ENCODE peak calls at places on chromosomes 1 and 21, in five cellular contexts. Y is right atrium auricular region, O is OCI-LY7, N is fibroblast of mammary gland, V is thyroid gland. S is an unnamed sample.

GRCh38 chr21:45129231-45129923 is 55.0 kb downstream of the ADARB1 start:
- DNase-seq in Y (no peak), N (peak; percentile 44), V (no peak), O (no peak), S (no peak)

GRCh38 chr1:196685506-196685905 is 33.7 kb downstream of the CFH start:
- DNase-seq in Y (no peak), O (no peak), V (no peak), N (peak; percentile 19), S (no peak)

GRCh38 chr1:64309468-64309867 is 106.0 kb downstream of the UBE2U start:
- DNase-seq in Y (no peak), O (no peak), N (no peak), V (no peak), S (no peak)

GRCh38 chr1:205925730-205926129 is 17.5 kb downstream of the SLC26A9 start:
- DNase-seq in N (peak; percentile 99), O (no peak), Y (no peak), V (no peak), S (no peak)

GRCh38 chr21:45480701-45481500 is 61.3 kb downstream of the SLC19A1 start:
- DNase-seq in O (no peak), Y (no peak), N (no peak), V (no peak), S (no peak)

GRCh38 chr1:24992761-24993211 is 62.7 kb upstream of the RUNX3 start:
- DNase-seq in O (no peak), N (no peak), V (no peak), Y (no peak), S (no peak)

GRCh38 chr1:205750683-205751651 is 985 bp upstream of the NUCKS1 start:
- DNase-seq in Y (no peak), V (no peak), N (peak; percentile 25), O (no peak), S (no peak)

GRCh38 chr1:208231929-208232360 is 12.2 kb downstream of the PLXNA2 start:
- DNase-seq in O (no peak), N (peak; percentile 30), V (no peak), Y (no peak), S (no peak)

GRCh38 chr21:44510508-44511218 is 29.3 kb downstream of the KRTAP10-1 start:
- DNase-seq in N (peak; percentile 17), O (peak; percentile 66), V (peak; percentile 66), Y (no peak), S (peak; percentile 85)

GRCh38 chr1:202281316-202282016 is 60.3 kb downstream of the UBE2T start:
- DNase-seq in O (no peak), N (peak; percentile 65), V (no peak), Y (no peak), S (no peak)

GRCh38 chr21:29189358-29189757 is 58.9 kb downstream of the MAP3K7CL start:
- DNase-seq in Y (no peak), N (peak; percentile 67), O (no peak), V (no peak), S (no peak)

GRCh38 chr1:79323240-79324025 is 316.9 kb upstream of the ADGRL4 start:
- DNase-seq in O (no peak), Y (no peak), N (peak; percentile 100), V (no peak), S (no peak)

GRCh38 chr21:41684381-41685245 is 82.2 kb downstream of the RIPK4 start:
- DNase-seq in O (no peak), Y (no peak), N (peak; percentile 67), V (no peak), S (no peak)

GRCh38 chr1:115211071-115211745 is 121.9 kb upstream of the TSPAN2 start:
- DNase-seq in N (no peak), O (no peak), V (no peak), Y (no peak), S (no peak)

GRCh38 chr1:180953291-180953747 is 40.6 kb downstream of the KIAA1614 start:
- DNase-seq in V (peak; percentile 78), N (no peak), Y (no peak), O (no peak), S (peak; percentile 45)

GRCh38 chr1:227945891-227946623 is 1.7 kb downstream of the WNT9A start:
- DNase-seq in Y (peak; percentile 80), O (no peak), V (peak; percentile 88), N (peak; percentile 81), S (peak; percentile 29)

GRCh38 chr1:219278288-219278687 is 104.6 kb downstream of the LYPLAL1 start:
- DNase-seq in N (no peak), O (no peak), V (no peak), Y (no peak), S (no peak)

GRCh38 chr1:169103443-169103842 is 3.0 kb upstream of the ATP1B1 start:
- DNase-seq in Y (no peak), V (peak; percentile 94), N (no peak), O (no peak), S (no peak)

GRCh38 chr1:159823401-159823800 is 3.3 kb upstream of the SLAMF8 start:
- DNase-seq in O (no peak), V (no peak), N (no peak), Y (no peak), S (no peak)

GRCh38 chr1:168835153-168835648 is 106.2 kb upstream of the DPT start:
- DNase-seq in V (no peak), O (no peak), N (no peak), Y (no peak), S (no peak)

GRCh38 chr1:173190101-173190895 is 16.8 kb downstream of the TNFSF4 start:
- DNase-seq in Y (peak; percentile 87), O (no peak), N (peak; percentile 69), V (peak; percentile 93), S (no peak)

GRCh38 chr21:31780944-31781343 is 49.0 kb upstream of the SCAF4 start:
- DNase-seq in V (no peak), N (no peak), O (peak; percentile 67), Y (no peak), S (no peak)

GRCh38 chr21:38843379-38843778 is 37.6 kb downstream of the ETS2 start:
- DNase-seq in N (no peak), Y (no peak), V (no peak), O (no peak), S (no peak)

GRCh38 chr1:16138772-16139221 is 17.1 kb downstream of the EPHA2 start:
- DNase-seq in Y (no peak), N (no peak), V (no peak), O (no peak), S (no peak)

GRCh38 chr21:25331286-25331685 is 276.0 kb downstream of the MRPL39 start:
- DNase-seq in Y (no peak), O (no peak), V (no peak), N (peak; percentile 39), S (no peak)

GRCh38 chr1:64136749-64137568 is 66.5 kb upstream of the UBE2U start:
- DNase-seq in N (peak; percentile 99), Y (peak; percentile 92), V (peak; percentile 72), O (peak; percentile 63), S (peak; percentile 47)

GRCh38 chr21:44697811-44698734 is 1.1 kb downstream of the KRTAP10-12 start:
- DNase-seq in N (no peak), Y (peak; percentile 44), V (no peak), O (no peak), S (no peak)

GRCh38 chr1:4634793-4635406 is 19.5 kb upstream of the AJAP1 start:
- DNase-seq in V (no peak), O (no peak), Y (no peak), N (no peak), S (no peak)

GRCh38 chr1:201562659-201563405 is 23.9 kb downstream of the NAV1 start:
- DNase-seq in N (peak; percentile 96), O (no peak), V (no peak), Y (no peak), S (no peak)

GRCh38 chr1:119924948-119925898 is 28.9 kb upstream of the ADAM30 start:
- DNase-seq in N (peak; percentile 16), V (peak; percentile 56), Y (no peak), O (no peak), S (no peak)

GRCh38 chr1:115748396-115749130 is 20.0 kb downstream of the CASQ2 start:
- DNase-seq in V (no peak), N (peak; percentile 64), Y (no peak), O (no peak), S (no peak)

GRCh38 chr1:22133928-22134324 is 9.0 kb downstream of the WNT4 start:
- DNase-seq in N (no peak), O (no peak), Y (no peak), V (peak; percentile 67), S (no peak)

GRCh38 chr1:223543559-223543958 is 121.9 kb downstream of the CAPN8 start:
- DNase-seq in V (no peak), Y (no peak), N (peak; percentile 17), O (no peak), S (no peak)

GRCh38 chr1:37998913-37999433 is 6.3 kb downstream of the FHL3 start:
- DNase-seq in V (no peak), Y (no peak), N (no peak), O (no peak), S (no peak)

GRCh38 chr1:90721210-90722194 is 4.4 kb upstream of the BARHL2 start:
- DNase-seq in V (peak; percentile 36), Y (no peak), N (peak; percentile 54), O (peak; percentile 70), S (peak; percentile 67)

GRCh38 chr1:59552001-59552400 is 255.1 kb downstream of the FGGY start:
- DNase-seq in N (no peak), O (no peak), Y (no peak), V (no peak), S (no peak)

GRCh38 chr1:240768979-240769378 is 157.0 kb upstream of the GREM2 start:
- DNase-seq in N (no peak), V (no peak), O (no peak), Y (no peak), S (no peak)
- TF ChIP-seq CTCF in N (no peak), V (no peak), O (no peak), Y (no peak), S (no peak)

GRCh38 chr21:40466893-40467483 is 380.0 kb downstream of the DSCAM start:
- DNase-seq in V (no peak), Y (no peak), N (peak; percentile 0), O (peak; percentile 4), S (no peak)
- TF ChIP-seq CTCF in V (peak; percentile 24), Y (peak; percentile 54), N (no peak), O (peak; percentile 77), S (no peak)

GRCh38 chr1:41417335-41417682 is 56.1 kb downstream of the FOXO6 start:
- DNase-seq in V (no peak), Y (no peak), N (no peak), O (no peak), S (no peak)
- TF ChIP-seq CTCF in V (no peak), Y (peak; percentile 33), N (no peak), O (peak; percentile 51), S (no peak)

DNA sequence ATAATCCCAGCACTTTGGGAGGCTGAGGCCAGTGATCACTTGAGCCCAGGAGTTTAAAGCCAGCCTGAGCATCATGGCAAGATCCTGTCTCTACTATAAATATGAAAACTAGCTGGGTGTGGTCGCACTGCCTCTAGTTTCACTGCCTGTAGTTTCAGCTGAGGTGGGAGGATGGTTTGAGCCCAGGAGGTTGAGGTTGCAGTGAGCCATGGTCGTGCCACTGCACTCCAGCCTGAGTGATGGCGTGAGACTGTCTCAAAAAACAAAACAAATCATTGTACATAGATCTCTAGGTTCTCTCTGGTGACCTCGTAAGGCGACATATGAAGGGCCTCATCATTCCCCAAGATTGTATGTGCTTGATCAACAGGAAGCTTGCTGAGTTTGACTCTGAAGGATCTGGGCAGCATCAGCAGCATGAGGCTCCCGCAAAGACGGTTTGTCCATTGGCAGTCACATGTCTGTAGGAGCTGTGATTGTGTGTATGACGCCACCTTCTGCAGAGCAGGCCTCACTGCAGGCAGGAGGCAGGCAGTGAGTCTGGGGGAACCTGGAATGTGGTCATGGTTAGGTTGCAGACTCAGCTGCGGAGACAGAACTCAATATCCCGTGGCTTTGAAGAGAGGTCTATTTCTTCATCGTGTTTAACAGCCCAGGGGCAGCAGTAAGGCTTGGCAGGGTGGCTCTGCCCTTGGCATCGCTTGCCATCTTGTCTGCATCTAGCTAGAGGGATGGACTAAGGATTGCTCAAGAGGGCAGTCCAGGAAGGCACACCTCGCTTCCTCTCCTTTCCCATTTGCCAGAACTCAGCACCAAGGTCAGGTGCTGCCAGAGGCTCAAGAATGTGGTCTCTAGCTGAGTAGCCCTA is 13.9 kb downstream of the ATP5PO start:
- DNase-seq in V (peak; percentile 39), Y (peak; percentile 68), N (peak; percentile 79), O (peak; percentile 24), S (no peak)
- TF ChIP-seq CTCF in V (peak; percentile 54), Y (peak; percentile 69), N (peak; percentile 69), O (peak; percentile 57), S (peak; percentile 31)